ENCODE peak calls at places on chromosomes 5 and 9, in eight cellular contexts. Z, G, P, N, I, K, V and J are unnamed samples.

GRCh38 chr5:116495786-116496185 is 78.8 kb downstream of the SEMA6A start:
- DNase-seq in Z (no peak), G (no peak), P (no peak), N (no peak), I (no peak), K (no peak), V (no peak), J (no peak)

GRCh38 chr5:142644640-142645361 is 41.1 kb downstream of the FGF1 start:
- DNase-seq in Z (peak; percentile 92), G (no peak), P (no peak), N (no peak), I (peak; percentile 94), K (no peak), V (no peak), J (no peak)

GRCh38 chr9:68416891-68417570 is 60.6 kb downstream of the PGM5 start:
- DNase-seq in Z (peak; percentile 15), G (peak; percentile 4), P (no peak), N (no peak), I (no peak), K (no peak), V (peak; percentile 16), J (no peak)

GRCh38 chr9:95778957-95779356 is 96.5 kb upstream of the ERCC6L2 start:
- DNase-seq in Z (peak; percentile 67), G (no peak), P (no peak), N (peak; percentile 19), I (no peak), K (no peak), V (no peak), J (no peak)

GRCh38 chr9:83440641-83441040 is 97.6 kb downstream of the FRMD3 start:
- DNase-seq in Z (no peak), G (no peak), P (no peak), N (no peak), I (no peak), K (no peak), V (no peak), J (no peak)

GRCh38 chr9:38022203-38022602 is 46.8 kb downstream of the SHB start:
- DNase-seq in Z (no peak), G (no peak), P (no peak), N (no peak), I (no peak), K (no peak), V (no peak), J (peak; percentile 40)

GRCh38 chr9:33517373-33517772 is 6.7 kb upstream of the ANKRD18B start:
- DNase-seq in Z (peak; percentile 57), G (peak; percentile 40), P (no peak), N (no peak), I (peak; percentile 15), K (no peak), V (no peak), J (no peak)

GRCh38 chr9:88773627-88774244 is 217.5 kb upstream of the S1PR3 start:
- DNase-seq in Z (no peak), G (no peak), P (no peak), N (no peak), I (no peak), K (no peak), V (no peak), J (no peak)

GRCh38 chr9:89676281-89676680 is 71.5 kb downstream of the GADD45G start:
- DNase-seq in Z (no peak), G (peak; percentile 60), P (no peak), N (no peak), I (no peak), K (peak; percentile 48), V (no peak), J (peak; percentile 99)